ENCODE peak calls at places on chromosomes 4 and X, in five cellular contexts. X is HepG2, D is Caco-2, J is HFF-Myc, R is RWPE2. T is an unnamed sample.

GRCh38 chr4:73978886-73979285 is 2.9 kb downstream of the PF4 start:
- DNase-seq in R (no peak), J (no peak), D (no peak), X (no peak), T (no peak)

GRCh38 chrX:115892056-115892708 is 278.4 kb upstream of the AGTR2 start:
- DNase-seq in D (no peak), J (no peak), R (no peak), X (peak), T (no peak)

GRCh38 chr4:184757810-184758209 is 23.9 kb upstream of the CENPU start:
- DNase-seq in R (no peak), J (no peak), X (no peak), D (no peak), T (no peak)

GRCh38 chrX:10199212-10199611 is 42.4 kb downstream of the CLCN4 start:
- DNase-seq in R (no peak), J (no peak), D (no peak), X (no peak), T (no peak)

GRCh38 chr4:23630110-23630509 is 259.7 kb downstream of the PPARGC1A start:
- DNase-seq in D (no peak), R (no peak), X (no peak), J (no peak), T (no peak)

GRCh38 chrX:54357414-54358377 is at the start of gene WNK3:
- DNase-seq in J (no peak), D (no peak), R (peak), X (peak), T (peak)

GRCh38 chr4:6561173-6561516 is 13.8 kb upstream of the MAN2B2 start:
- DNase-seq in D (no peak), X (no peak), J (no peak), R (no peak), T (no peak)

GRCh38 chrX:18677140-18677834 is 5.4 kb upstream of the RS1 start:
- DNase-seq in D (peak), J (no peak), R (no peak), X (no peak), T (no peak)

GRCh38 chr4:141390527-141391046 is 169.9 kb downstream of the ZNF330 start:
- DNase-seq in D (no peak), X (no peak), J (no peak), R (no peak), T (no peak)

GRCh38 chr4:24368801-24369200 is 215.6 kb downstream of the DHX15 start:
- DNase-seq in J (no peak), D (no peak), R (no peak), X (no peak), T (no peak)

GRCh38 chrX:154417157-154417556 is 5.8 kb downstream of the TAFAZZIN start:
- DNase-seq in X (no peak), J (no peak), D (no peak), R (no peak), T (no peak)

GRCh38 chr4:18816228-18816891 is 794.8 kb upstream of the LCORL start:
- DNase-seq in D (no peak), J (no peak), R (no peak), X (no peak), T (no peak)

GRCh38 chrX:139639253-139639652 is 68.7 kb downstream of the MCF2 start:
- DNase-seq in R (no peak), D (no peak), J (no peak), X (no peak), T (no peak)

GRCh38 chrX:30865020-30865419 is 24.0 kb downstream of the TAB3 start:
- DNase-seq in J (no peak), D (peak), X (peak), R (no peak), T (no peak)

GRCh38 chr4:99013884-99014523 is 18.5 kb downstream of the METAP1 start:
- DNase-seq in D (no peak), X (no peak), R (no peak), J (no peak), T (no peak)

GRCh38 chr4:70980196-70980595 is 13.3 kb upstream of the DCK start:
- DNase-seq in R (no peak), D (no peak), X (peak), J (no peak), T (no peak)

GRCh38 chrX:110145854-110146253 is 142.9 kb downstream of the TMEM164 start:
- DNase-seq in D (no peak), X (no peak), R (no peak), J (no peak), T (no peak)

GRCh38 chr4:94225449-94225848 is 17.8 kb downstream of the SMARCAD1 start:
- DNase-seq in D (no peak), J (no peak), X (no peak), R (no peak), T (no peak)

GRCh38 chrX:68696267-68696666 is 48.8 kb downstream of the STARD8 start:
- DNase-seq in X (no peak), R (no peak), J (no peak), D (no peak), T (no peak)

GRCh38 chr4:41095973-41096372 is 118.4 kb downstream of the APBB2 start:
- DNase-seq in J (no peak), R (no peak), D (no peak), X (no peak), T (no peak)

GRCh38 chr4:17166954-17167353 is 268.5 kb upstream of the LDB2 start:
- DNase-seq in X (no peak), R (no peak), D (no peak), J (no peak), T (no peak)

GRCh38 chrX:134173541-134174272 is 63.3 kb upstream of the CCDC160 start:
- DNase-seq in D (no peak), X (no peak), R (no peak), J (no peak), T (no peak)

GRCh38 chrX:118823263-118824172 is at the start of gene ZCCHC12:
- DNase-seq in J (no peak), R (no peak), X (peak), D (peak), T (peak)

GRCh38 chr4:147787204-147787603 is 55.3 kb downstream of the ARHGAP10 start:
- DNase-seq in X (no peak), R (no peak), J (no peak), D (no peak), T (no peak)

GRCh38 chr4:8385611-8386010 is 54.9 kb downstream of the ACOX3 start:
- DNase-seq in D (no peak), R (peak), J (no peak), X (no peak), T (no peak)

GRCh38 chr4:122412547-122412946 is 33.7 kb downstream of the ADAD1 start:
- DNase-seq in X (no peak), D (no peak), J (no peak), R (no peak), T (no peak)

GRCh38 chr4:71396382-71396781 is 57.6 kb downstream of the SLC4A4 start:
- DNase-seq in X (no peak), D (no peak), J (no peak), R (no peak), T (no peak)

GRCh38 chr4:14719053-14719452 is 283.2 kb upstream of the CPEB2 start:
- DNase-seq in R (no peak), X (no peak), D (no peak), J (no peak), T (no peak)

GRCh38 chr4:58515206-58515605 is 1405.0 kb upstream of the IGFBP7 start:
- DNase-seq in J (no peak), D (no peak), R (no peak), X (no peak), T (no peak)

GRCh38 chrX:53288173-53288572 is 6.8 kb upstream of the IQSEC2 start:
- DNase-seq in D (no peak), J (no peak), R (no peak), X (no peak), T (no peak)

GRCh38 chr4:150816491-150816890 is 198.6 kb downstream of the LRBA start:
- DNase-seq in R (no peak), J (no peak), D (no peak), X (no peak), T (no peak)

GRCh38 chr4:10008208-10009005 is 12.9 kb downstream of the SLC2A9 start:
- DNase-seq in D (no peak), R (no peak), J (no peak), X (no peak), T (no peak)

GRCh38 chrX:29545878-29546277 is 669.5 kb upstream of the MAGEB2 start:
- DNase-seq in R (no peak), J (no peak), X (no peak), D (no peak), T (no peak)

GRCh38 chr4:163193717-163194116 is 27.0 kb upstream of the NAF1 start:
- DNase-seq in J (no peak), D (peak), X (no peak), R (no peak), T (no peak)

GRCh38 chrX:9566150-9566621 is 101.3 kb downstream of the TBL1X start:
- DNase-seq in R (peak), D (no peak), J (peak), X (peak), T (peak)

GRCh38 chrX:111431007-111431406 is 19.0 kb upstream of the DCX start:
- DNase-seq in J (no peak), X (no peak), R (no peak), D (no peak), T (no peak)

GRCh38 chr4:30754021-30754420 is 33.9 kb downstream of the PCDH7 start:
- DNase-seq in X (no peak), D (no peak), R (no peak), J (no peak), T (peak)

GRCh38 chr4:157004279-157005161 is 32.9 kb upstream of the PDGFC start:
- DNase-seq in R (no peak), X (no peak), D (no peak), J (no peak), T (no peak)
- H3K4me3 ChIP-seq in R (no peak), X (no peak), D (no peak), J (no peak), T (no peak)

DNA sequence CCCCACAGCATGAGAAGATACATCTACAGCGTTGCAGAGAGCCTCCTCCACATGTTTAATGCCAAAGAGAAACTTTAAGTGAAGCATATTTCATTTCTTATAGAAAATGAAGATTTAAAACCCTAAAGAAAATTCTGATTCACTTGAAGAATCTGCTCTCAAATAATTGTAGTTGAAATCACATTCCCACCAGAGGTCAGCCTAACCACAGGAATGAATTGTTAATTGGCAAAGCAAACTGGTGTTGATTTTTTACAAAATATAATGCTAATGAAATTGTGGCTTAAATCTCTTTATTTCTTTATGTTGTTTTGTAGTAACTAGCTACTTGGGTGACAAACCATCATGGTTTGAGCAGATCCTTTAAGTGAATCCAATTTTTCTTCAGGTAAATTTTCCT is 31.1 kb upstream of the WDR17 start:
- DNase-seq in J (peak), D (peak), R (no peak), X (no peak), T (peak)
- TF ChIP-seq CTCF in J (peak), D (no peak), R (peak), X (peak), T (peak)

GRCh38 chr4:55409468-55410171 is 13.9 kb downstream of the TMEM165 start:
- DNase-seq in R (no peak), X (no peak), J (no peak), D (peak), T (no peak)
- H3K4me3 ChIP-seq in R (no peak), X (no peak), J (no peak), D (no peak), T (no peak)

GRCh38 chrX:2708016-2708415 is 16.9 kb downstream of the CD99 start:
- DNase-seq in D (no peak), X (no peak), J (no peak), R (no peak), T (no peak)
- TF ChIP-seq CTCF in D (no peak), X (no peak), J (no peak), R (no peak), T (peak)

DNA sequence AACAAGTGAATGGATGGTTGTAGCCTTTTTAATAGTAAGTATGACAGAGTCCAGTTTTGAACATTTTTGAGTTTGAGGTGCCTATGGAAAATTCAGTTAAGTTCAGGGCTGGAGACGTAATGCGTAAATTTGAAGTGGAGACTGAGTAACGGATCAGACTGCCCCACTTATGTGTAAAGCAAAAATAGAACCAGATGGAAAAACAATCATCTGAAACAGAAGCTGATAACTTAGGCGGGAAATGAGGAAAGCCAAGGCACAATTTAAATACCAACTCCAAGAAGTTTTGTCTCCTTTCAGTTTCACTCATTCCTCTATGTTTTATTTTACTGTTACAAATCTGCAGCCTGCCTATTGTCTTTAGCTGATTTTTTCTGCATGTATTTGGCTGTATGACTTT is 1.2 kb downstream of the SGCB start:
- DNase-seq in J (no peak), X (no peak), D (no peak), R (no peak), T (no peak)
- H3K4me3 ChIP-seq in J (peak), X (no peak), D (no peak), R (peak), T (peak)

GRCh38 chr4:55365347-55365728 is 19.3 kb downstream of the SRD5A3 start:
- DNase-seq in X (no peak), R (no peak), J (no peak), D (no peak), T (no peak)
- TF ChIP-seq CTCF in X (no peak), R (no peak), J (no peak), D (no peak), T (no peak)

DNA sequence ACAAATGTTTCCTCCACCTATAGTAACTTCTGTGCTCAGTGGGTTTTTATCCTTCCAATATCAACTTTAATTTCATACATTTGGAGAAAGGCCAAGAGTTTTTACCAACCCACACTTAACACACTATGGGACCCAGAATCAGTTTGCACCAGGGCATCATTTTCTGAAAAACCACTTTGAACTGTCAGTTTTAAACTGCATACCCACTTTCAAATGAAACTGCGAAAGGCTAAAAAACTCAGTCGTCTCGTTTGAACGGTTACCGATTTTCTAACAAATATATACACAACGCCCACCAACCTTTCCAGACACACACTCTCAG is 440 bp downstream of the ABCG2 start:
- DNase-seq in X (no peak), J (no peak), D (no peak), R (no peak), T (no peak)
- H3K4me3 ChIP-seq in X (peak), J (peak), D (peak), R (peak), T (no peak)

DNA sequence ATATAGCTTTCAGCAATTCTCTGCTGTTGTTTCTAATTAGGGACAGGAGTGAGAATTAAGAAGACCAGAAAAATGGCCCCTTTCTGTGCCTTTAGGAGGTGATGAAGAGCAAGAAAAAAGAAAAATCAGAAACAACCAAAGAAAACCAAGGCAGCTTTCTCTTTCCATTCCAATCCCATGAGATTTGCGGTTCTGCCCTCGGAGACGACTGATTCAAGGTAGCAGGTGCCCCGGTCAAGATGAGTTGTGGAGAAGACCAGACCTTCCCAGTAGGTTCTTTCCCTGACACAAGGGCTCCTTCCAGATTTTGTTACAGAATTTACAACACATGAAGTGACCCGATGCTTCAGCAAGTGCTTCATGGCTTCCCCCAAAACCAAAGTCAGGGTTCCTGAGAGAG is 21.9 kb downstream of the TLR10 start:
- DNase-seq in J (no peak), R (no peak), D (no peak), X (no peak), T (no peak)
- TF ChIP-seq CTCF in J (no peak), R (no peak), D (no peak), X (no peak), T (no peak)

GRCh38 chr4:42152507-42153504 is at the start of gene BEND4:
- DNase-seq in D (no peak), J (no peak), R (no peak), X (no peak), T (no peak)
- H3K4me3 ChIP-seq in D (no peak), J (no peak), R (peak), X (no peak), T (peak)